ENCODE peak calls at places on chromosomes 12 and 14, in ten cellular contexts. A is type B pancreatic cell; G is T-helper 17 cell; F is CD4-positive, alpha-beta memory T cell; K is ureter; J is neural progenitor cell; Z is mesothelial cell of epicardium; X is stimulated activated CD4-positive, alpha-beta T cell treated with anti-CD3 and anti-CD28 coated beads, Interleukin-1b, Interleukin-23, amount 100 ng/mL, for 1 hour; H is stromal cell of bone marrow; U is kidney epithelial cell. D is an unnamed sample.

GRCh38 chr12:1457901-1458300 is 136.5 kb downstream of the FBXL14 start:
- DNase-seq in H (peak), Z (no peak), U (no peak), J (no peak), X (no peak), F (no peak), K (peak), A (no peak), G (no peak), D (no peak)

GRCh38 chr14:61077946-61078738 is 97.1 kb downstream of the SLC38A6 start:
- DNase-seq in A (no peak), X (no peak), H (no peak), K (no peak), U (no peak), Z (no peak), J (no peak), F (no peak), G (no peak), D (no peak)

GRCh38 chr12:111322336-111323250 is 46.3 kb downstream of the PHETA1 start:
- DNase-seq in A (no peak), G (no peak), U (no peak), X (no peak), Z (no peak), K (no peak), H (no peak), F (no peak), J (no peak), D (no peak)

GRCh38 chr12:31952418-31952817 is 6.8 kb upstream of the RESF1 start:
- DNase-seq in A (no peak), Z (no peak), F (no peak), G (no peak), U (no peak), X (no peak), J (no peak), H (no peak), K (no peak), D (no peak)

GRCh38 chr12:47188576-47189441 is 109.0 kb upstream of the AMIGO2 start:
- DNase-seq in A (no peak), J (no peak), G (no peak), F (no peak), X (no peak), H (peak), K (no peak), Z (no peak), U (no peak), D (no peak)

GRCh38 chr12:47820631-47821345 is 1.1 kb upstream of the HDAC7 start:
- DNase-seq in Z (peak), K (peak), J (peak), U (peak), A (no peak), F (no peak), H (peak), X (no peak), G (no peak), D (no peak)

GRCh38 chr14:29663281-29663801 is 264.3 kb downstream of the PRKD1 start:
- DNase-seq in U (no peak), A (no peak), Z (no peak), K (no peak), H (no peak), J (no peak), F (no peak), X (no peak), G (no peak), D (no peak)

GRCh38 chr12:109763201-109763841 is 49.7 kb downstream of the FAM222A start:
- DNase-seq in A (peak), G (peak), F (no peak), U (peak), X (no peak), Z (no peak), K (peak), H (peak), J (no peak), D (no peak)

GRCh38 chr14:105203057-105203494 is 22.0 kb upstream of the NUDT14 start:
- DNase-seq in K (peak), Z (peak), X (peak), G (peak), J (peak), F (peak), H (peak), A (peak), U (no peak), D (peak)

GRCh38 chr12:50574621-50575348 is 70.0 kb downstream of the DIP2B start:
- DNase-seq in J (no peak), X (no peak), F (no peak), A (no peak), H (no peak), Z (no peak), K (no peak), G (no peak), U (no peak), D (no peak)

GRCh38 chr12:132373967-132374820 is 44.8 kb upstream of the GALNT9 start:
- DNase-seq in G (no peak), F (no peak), H (no peak), J (peak), K (no peak), A (no peak), Z (no peak), U (no peak), X (no peak), D (no peak)

GRCh38 chr12:91171475-91171874 is 11.1 kb downstream of the DCN start:
- DNase-seq in A (no peak), Z (no peak), G (no peak), J (no peak), K (no peak), U (no peak), H (no peak), X (no peak), F (peak), D (no peak)

GRCh38 chr12:4909734-4910501 is at the start of gene KCNA1:
- DNase-seq in H (no peak), Z (peak), X (no peak), A (peak), K (no peak), U (no peak), F (no peak), J (peak), G (no peak), D (peak)

GRCh38 chr12:2018401-2018800 is 14.1 kb upstream of the DCP1B start:
- DNase-seq in H (no peak), U (no peak), Z (no peak), G (no peak), K (no peak), X (no peak), F (no peak), J (no peak), A (no peak), D (no peak)

GRCh38 chr14:87461704-87462103 is 531.3 kb downstream of the GALC start:
- DNase-seq in Z (no peak), U (peak), X (no peak), G (no peak), F (no peak), K (no peak), H (no peak), A (no peak), J (peak), D (no peak)

GRCh38 chr12:88925370-88925915 is 345.2 kb upstream of the KITLG start:
- DNase-seq in J (no peak), U (no peak), A (no peak), K (no peak), F (no peak), G (no peak), Z (no peak), H (peak), X (no peak), D (no peak)

GRCh38 chr12:88802307-88802706 is 222.0 kb upstream of the KITLG start:
- DNase-seq in Z (no peak), K (no peak), F (no peak), H (no peak), U (no peak), J (no peak), G (no peak), X (no peak), A (no peak), D (no peak)

D was measured in NCI-H1930.